ENCODE peak calls at places on chromosomes 5 and 9, in six cellular contexts. B, V, K, T, M and Z are unnamed samples.

GRCh38 chr9:85321561-85321960 is 420.2 kb downstream of the AGTPBP1 start:
- DNase-seq in B (no peak), T (no peak), V (no peak), K (no peak), M (no peak), Z (no peak)

GRCh38 chr9:120616961-120617636 is 37.1 kb upstream of the CDK5RAP2 start:
- DNase-seq in M (no peak), V (no peak), K (no peak), B (no peak), T (no peak), Z (no peak)

GRCh38 chr5:82159014-82159413 is 119.1 kb downstream of the RPS23 start:
- DNase-seq in K (no peak), V (no peak), B (no peak), M (no peak), T (no peak), Z (no peak)

GRCh38 chr5:167912944-167913343 is 378.5 kb upstream of the WWC1 start:
- DNase-seq in T (no peak), M (no peak), B (no peak), K (no peak), V (no peak), Z (no peak)

GRCh38 chr5:95284512-95285405 is at the start of gene MCTP1:
- DNase-seq in M (peak), K (no peak), T (no peak), B (peak), V (peak), Z (peak)

GRCh38 chr9:36169166-36169565 is at the start of gene CCIN:
- DNase-seq in K (no peak), B (no peak), T (no peak), M (no peak), V (no peak), Z (no peak)

GRCh38 chr9:2740616-2741015 is 23.3 kb downstream of the KCNV2 start:
- DNase-seq in T (no peak), B (no peak), K (no peak), M (no peak), V (no peak), Z (no peak)

GRCh38 chr5:39531299-39531698 is 106.5 kb upstream of the DAB2 start:
- DNase-seq in K (no peak), T (no peak), M (no peak), B (no peak), V (no peak), Z (no peak)

GRCh38 chr5:74919487-74919886 is 53.3 kb upstream of the FAM169A start:
- DNase-seq in T (no peak), M (no peak), V (no peak), K (peak), B (peak), Z (no peak)

GRCh38 chr5:14168139-14168792 is 25.1 kb downstream of the TRIO start:
- DNase-seq in M (no peak), B (no peak), V (no peak), T (no peak), K (no peak), Z (no peak)

GRCh38 chr5:153445875-153446567 is 44.4 kb upstream of the GRIA1 start:
- DNase-seq in T (no peak), B (no peak), V (no peak), M (peak), K (no peak), Z (peak)

GRCh38 chr9:80410106-80410505 is 838.3 kb downstream of the TLE4 start:
- DNase-seq in K (no peak), V (peak), B (peak), M (no peak), T (no peak), Z (no peak)

GRCh38 chr5:40680741-40681350 is 1.1 kb downstream of the PTGER4 start:
- DNase-seq in V (peak), M (no peak), T (peak), B (peak), K (no peak), Z (no peak)

GRCh38 chr9:91746904-91747303 is 203.1 kb downstream of the ROR2 start:
- DNase-seq in V (no peak), K (no peak), M (no peak), T (no peak), B (no peak), Z (no peak)

GRCh38 chr9:93304574-93305496 is 120.9 kb downstream of the WNK2 start:
- DNase-seq in B (peak), M (peak), V (peak), K (peak), T (peak), Z (peak)

GRCh38 chr5:38757451-38758245 is 88.2 kb upstream of the OSMR start:
- DNase-seq in B (no peak), V (no peak), T (no peak), K (no peak), M (no peak), Z (no peak)

GRCh38 chr5:36691241-36691640 is 84.8 kb downstream of the SLC1A3 start:
- DNase-seq in M (no peak), V (no peak), B (no peak), T (no peak), K (no peak), Z (no peak)

GRCh38 chr5:78594946-78595921 is 53.3 kb downstream of the LHFPL2 start:
- DNase-seq in M (no peak), K (peak), B (no peak), V (no peak), T (no peak), Z (no peak)

GRCh38 chr5:18745591-18745987 is 1111.3 kb downstream of the TAF11L14 start:
- DNase-seq in V (no peak), T (no peak), B (no peak), K (peak), M (peak), Z (no peak)

GRCh38 chr5:150255659-150256415 is 33.7 kb downstream of the CAMK2A start:
- DNase-seq in M (no peak), K (peak), B (no peak), T (no peak), V (no peak), Z (peak)

GRCh38 chr5:6804766-6805165 is 91.5 kb downstream of the TENT4A start:
- DNase-seq in B (no peak), M (no peak), T (no peak), K (no peak), V (no peak), Z (no peak)

GRCh38 chr5:154740957-154741356 is 14.2 kb upstream of the LARP1 start:
- DNase-seq in T (no peak), V (no peak), B (no peak), M (no peak), K (no peak), Z (no peak)

GRCh38 chr9:79233542-79233941 is 338.2 kb upstream of the TLE4 start:
- DNase-seq in B (no peak), M (no peak), T (no peak), V (peak), K (peak), Z (no peak)

GRCh38 chr5:120550358-120550757 is 86.3 kb downstream of the PRR16 start:
- DNase-seq in M (no peak), T (no peak), B (no peak), V (no peak), K (no peak), Z (no peak)

GRCh38 chr5:180908998-180909731 is 10.2 kb downstream of the BTNL8 start:
- DNase-seq in M (no peak), V (no peak), T (no peak), K (no peak), B (no peak), Z (no peak)

GRCh38 chr5:98585661-98586310 is 187.7 kb upstream of the RGMB start:
- DNase-seq in V (no peak), B (no peak), T (no peak), M (no peak), K (no peak), Z (no peak)

GRCh38 chr9:84932915-84933527 is 263.5 kb downstream of the NTRK2 start:
- DNase-seq in K (no peak), B (no peak), T (no peak), M (no peak), V (no peak), Z (no peak)

GRCh38 chr5:26023361-26023760 is 1015.0 kb downstream of the CDH9 start:
- DNase-seq in K (no peak), B (no peak), V (no peak), T (no peak), M (no peak), Z (no peak)